ENCODE peak calls at places on chromosomes 6 and 20, in ten cellular contexts. U is heart left ventricle; D is stimulated activated CD4-positive, alpha-beta T cell treated with anti-CD3 and anti-CD28 coated beads, Interleukin-1b, Interleukin-23, amount 100 ng/mL, for 1 hour; G is fibroblast of lung; Y is fibroblast of the conjunctiva; T is activated T-helper 9 cell treated with anti-CD3 and anti-CD28 coated beads, Interleukin-2, amount 50 U/mL, for 16 hours; H is M059J; X is caudate nucleus; V is ureter; F is T-helper 17 cell. R is an unnamed sample.

GRCh38 chr20:47500554-47500953 is 1.1 kb upstream of the NCOA3 start:
- DNase-seq in U (no peak), D (no peak), G (no peak), Y (no peak), T (no peak), H (no peak), X (no peak), V (no peak), F (no peak), R (no peak)

GRCh38 chr6:45075246-45075645 is 252.9 kb upstream of the RUNX2 start:
- DNase-seq in U (no peak), D (no peak), G (peak), Y (peak), T (no peak), H (peak), X (no peak), V (no peak), F (no peak), R (peak)

GRCh38 chr6:89140347-89141159 is 5.3 kb upstream of the PM20D2 start:
- DNase-seq in U (no peak), D (no peak), G (no peak), Y (no peak), T (no peak), H (peak), X (no peak), V (no peak), F (no peak), R (peak)

GRCh38 chr20:39799366-39799965 is 837.3 kb downstream of the DHX35 start:
- DNase-seq in U (no peak), D (no peak), G (no peak), Y (no peak), T (no peak), H (peak), X (no peak), V (no peak), F (no peak), R (no peak)

GRCh38 chr6:167684276-167685104 is 142.2 kb upstream of the AFDN start:
- DNase-seq in U (no peak), D (no peak), G (no peak), Y (no peak), T (no peak), H (no peak), X (no peak), V (no peak), F (no peak), R (no peak)

GRCh38 chr20:47951521-47951951 is 166.3 kb upstream of the SULF2 start:
- DNase-seq in U (no peak), D (no peak), G (no peak), Y (no peak), T (no peak), H (peak), X (no peak), V (no peak), F (no peak), R (no peak)

GRCh38 chr20:60903325-60903958 is 348.6 kb upstream of the CDH4 start:
- DNase-seq in U (no peak), D (no peak), G (no peak), Y (no peak), T (no peak), H (no peak), X (no peak), V (no peak), F (no peak), R (no peak)

GRCh38 chr6:81751388-81752083 is 945 bp downstream of the TENT5A start:
- DNase-seq in U (peak), D (no peak), G (peak), Y (no peak), T (peak), H (peak), X (peak), V (peak), F (peak), R (peak)

GRCh38 chr6:12169377-12169776 is 120.8 kb upstream of the EDN1 start:
- DNase-seq in U (no peak), D (no peak), G (no peak), Y (no peak), T (no peak), H (no peak), X (no peak), V (no peak), F (no peak), R (no peak)

GRCh38 chr20:58864346-58864745 is 11.8 kb downstream of the GNAS start:
- DNase-seq in U (no peak), D (no peak), G (no peak), Y (no peak), T (no peak), H (peak), X (no peak), V (no peak), F (no peak), R (no peak)

GRCh38 chr6:90033872-90034271 is 139.6 kb downstream of the GJA10 start:
- DNase-seq in U (no peak), D (no peak), G (no peak), Y (no peak), T (no peak), H (no peak), X (no peak), V (no peak), F (no peak), R (no peak)

GRCh38 chr20:64256282-64256947 is 867 bp downstream of the PCMTD2 start:
- DNase-seq in U (no peak), D (no peak), G (peak), Y (no peak), T (no peak), H (no peak), X (no peak), V (peak), F (no peak), R (no peak)

GRCh38 chr6:113067612-113068262 is 720.6 kb downstream of the RFPL4B start:
- DNase-seq in U (no peak), D (no peak), G (peak), Y (no peak), T (no peak), H (peak), X (no peak), V (no peak), F (no peak), R (no peak)

GRCh38 chr6:41371461-41371991 is 36.1 kb downstream of the NCR2 start:
- DNase-seq in U (peak), D (no peak), G (peak), Y (no peak), T (no peak), H (peak), X (peak), V (peak), F (no peak), R (no peak)

GRCh38 chr6:6587696-6588063 is 840 bp upstream of the LY86 start:
- DNase-seq in U (no peak), D (no peak), G (no peak), Y (no peak), T (no peak), H (no peak), X (no peak), V (no peak), F (no peak), R (no peak)

GRCh38 chr6:6003334-6004146 is 3.2 kb downstream of the NRN1 start:
- DNase-seq in U (no peak), D (no peak), G (no peak), Y (no peak), T (no peak), H (no peak), X (no peak), V (no peak), F (no peak), R (no peak)

GRCh38 chr6:111781055-111781708 is 92.1 kb downstream of the FYN start:
- DNase-seq in U (no peak), D (no peak), G (peak), Y (peak), T (no peak), H (peak), X (no peak), V (no peak), F (no peak), R (no peak)

GRCh38 chr20:4325548-4326187 is 310.3 kb upstream of the RNF24 start:
- DNase-seq in U (no peak), D (no peak), G (no peak), Y (no peak), T (no peak), H (no peak), X (no peak), V (no peak), F (no peak), R (no peak)

GRCh38 chr6:95203153-95203754 is 374.1 kb upstream of the MANEA start:
- DNase-seq in U (no peak), D (no peak), G (peak), Y (peak), T (no peak), H (peak), X (no peak), V (no peak), F (no peak), R (peak)

GRCh38 chr6:33927551-33927950 is 123.7 kb upstream of the MLN start:
- DNase-seq in U (no peak), D (no peak), G (peak), Y (no peak), T (no peak), H (peak), X (peak), V (no peak), F (no peak), R (no peak)

GRCh38 chr20:43689165-43689564 is 22.3 kb downstream of the MYBL2 start:
- DNase-seq in U (no peak), D (no peak), G (no peak), Y (no peak), T (no peak), H (no peak), X (no peak), V (no peak), F (no peak), R (no peak)

GRCh38 chr6:167005350-167006159 is 6.4 kb downstream of the CEP43 start:
- DNase-seq in U (peak), D (no peak), G (no peak), Y (no peak), T (no peak), H (no peak), X (peak), V (no peak), F (no peak), R (no peak)

GRCh38 chr6:36985384-36985962 is 523 bp downstream of the MTCH1 start:
- DNase-seq in U (no peak), D (no peak), G (no peak), Y (no peak), T (no peak), H (peak), X (no peak), V (no peak), F (no peak), R (no peak)

GRCh38 chr6:41470341-41471063 is 75.7 kb upstream of the FOXP4 start:
- DNase-seq in U (no peak), D (no peak), G (no peak), Y (no peak), T (no peak), H (peak), X (no peak), V (peak), F (no peak), R (no peak)

GRCh38 chr20:8305449-8305978 is 173.4 kb downstream of the PLCB1 start:
- DNase-seq in U (peak), D (peak), G (peak), Y (peak), T (peak), H (peak), X (no peak), V (no peak), F (peak), R (peak)

GRCh38 chr6:112035446-112035845 is 18.5 kb upstream of the CCN6 start:
- DNase-seq in U (no peak), D (no peak), G (no peak), Y (no peak), T (no peak), H (no peak), X (no peak), V (no peak), F (no peak), R (no peak)

GRCh38 chr6:24225838-24226237 is 99.8 kb downstream of the NRSN1 start:
- DNase-seq in U (no peak), D (no peak), G (no peak), Y (no peak), T (no peak), H (no peak), X (no peak), V (no peak), F (no peak), R (no peak)

GRCh38 chr6:4101298-4101697 is 22.4 kb upstream of the FAM217A start:
- DNase-seq in U (no peak), D (no peak), G (no peak), Y (no peak), T (no peak), H (no peak), X (no peak), V (no peak), F (no peak), R (no peak)

GRCh38 chr6:87698618-87699017 is 3.4 kb downstream of the AKIRIN2 start:
- DNase-seq in U (no peak), D (no peak), G (no peak), Y (no peak), T (no peak), H (peak), X (no peak), V (no peak), F (no peak), R (no peak)

GRCh38 chr6:130912451-130912850 is 85.2 kb downstream of the SMLR1 start:
- DNase-seq in U (no peak), D (no peak), G (peak), Y (no peak), T (no peak), H (no peak), X (no peak), V (no peak), F (no peak), R (no peak)

GRCh38 chr6:25278557-25278913 is 639 bp upstream of the CARMIL1 start:
- DNase-seq in U (no peak), D (no peak), G (no peak), Y (no peak), T (no peak), H (peak), X (no peak), V (no peak), F (no peak), R (peak)

GRCh38 chr6:168885741-168886140 is 367.9 kb downstream of the THBS2 start:
- DNase-seq in U (no peak), D (no peak), G (no peak), Y (no peak), T (no peak), H (no peak), X (no peak), V (no peak), F (no peak), R (no peak)

GRCh38 chr6:3088853-3089445 is 20.7 kb downstream of the RIPK1 start:
- DNase-seq in U (no peak), D (no peak), G (peak), Y (no peak), T (no peak), H (no peak), X (no peak), V (no peak), F (no peak), R (no peak)